ENCODE peak calls at places on chromosomes 13 and 19, in eight cellular contexts. Z, R, F, Q, L, T, P and B are unnamed samples.

GRCh38 chr13:32932376-32932775 is 83.8 kb upstream of the KL start:
- DNase-seq in R (no peak), T (no peak), Z (no peak), P (no peak), L (no peak), Q (no peak), F (no peak), B (no peak)

GRCh38 chr19:18612772-18613588 is at the start of gene TMEM59L:
- DNase-seq in P (no peak), T (no peak), L (no peak), Q (no peak), F (no peak), Z (no peak), R (peak), B (peak)

GRCh38 chr19:10502524-10503001 is 593 bp downstream of the KEAP1 start:
- DNase-seq in F (peak), P (peak), R (peak), T (peak), Q (peak), Z (peak), L (peak), B (peak)

GRCh38 chr13:37058801-37059135 is 720 bp downstream of the SUPT20H start:
- DNase-seq in P (no peak), T (no peak), F (no peak), Q (no peak), Z (no peak), L (no peak), R (peak), B (no peak)

GRCh38 chr13:45341799-45342584 is 1.0 kb upstream of the TPT1 start:
- DNase-seq in Z (peak), P (no peak), T (peak), R (no peak), Q (no peak), L (peak), F (no peak), B (no peak)

GRCh38 chr13:20161275-20161950 is 561 bp upstream of the GJA3 start:
- DNase-seq in Z (peak), F (no peak), R (peak), T (peak), P (peak), Q (no peak), L (no peak), B (peak)

GRCh38 chr19:35397064-35397463 is 26.2 kb downstream of the GPR42 start:
- DNase-seq in F (no peak), P (no peak), T (no peak), Q (no peak), L (no peak), R (no peak), Z (no peak), B (no peak)

GRCh38 chr13:35472308-35473008 is 4.0 kb downstream of the MAB21L1 start:
- DNase-seq in R (no peak), Q (no peak), P (no peak), Z (no peak), L (no peak), F (no peak), T (no peak), B (no peak)

GRCh38 chr19:54464624-54465266 is 1.2 kb upstream of the LENG9 start:
- DNase-seq in R (peak), T (peak), P (peak), Z (peak), F (peak), Q (peak), L (peak), B (peak)